ENCODE peak calls at places on chromosomes 11 and 22, in four cellular contexts. V is stomach, C is HepG2, T is sigmoid colon. A is an unnamed sample.

GRCh38 chr22:42509548-42509947 is 10.0 kb downstream of the RRP7A start:
- DNase-seq in V (no peak), C (no peak), T (no peak), A (no peak)

GRCh38 chr11:76025068-76025467 is 181.2 kb downstream of the WNT11 start:
- DNase-seq in V (no peak), C (no peak), T (no peak), A (no peak)

GRCh38 chr11:63769044-63769718 is 606 bp upstream of the ZFTA start:
- DNase-seq in V (no peak), C (no peak), T (peak; percentile 76), A (peak; percentile 70)

GRCh38 chr11:36622431-36623136 is 24.5 kb upstream of the RAG2 start:
- DNase-seq in V (no peak), C (peak; percentile 31), T (no peak), A (no peak)

GRCh38 chr22:38144025-38144405 is 33.5 kb upstream of the BAIAP2L2 start:
- DNase-seq in V (no peak), C (peak; percentile 25), T (no peak), A (peak; percentile 51)

GRCh38 chr11:115996125-115996807 is 492.1 kb upstream of the CADM1 start:
- DNase-seq in V (no peak), C (no peak), T (no peak), A (no peak)

GRCh38 chr22:37052386-37053309 is 1.1 kb downstream of the KCTD17 start:
- DNase-seq in V (no peak), C (no peak), T (no peak), A (no peak)

GRCh38 chr11:125389339-125390166 is 106.5 kb downstream of the FEZ1 start:
- DNase-seq in V (no peak), C (no peak), T (peak; percentile 52), A (no peak)

GRCh38 chr22:25666308-25666707 is 75.7 kb upstream of the MYO18B start:
- DNase-seq in V (no peak), C (peak; percentile 95), T (peak; percentile 84), A (peak; percentile 84)

GRCh38 chr22:47692811-47693210 is 930.4 kb downstream of the TBC1D22A start:
- DNase-seq in V (no peak), C (no peak), T (no peak), A (no peak)

GRCh38 chr22:34004058-34004457 is 83.8 kb upstream of the LARGE1 start:
- DNase-seq in V (no peak), C (no peak), T (no peak), A (no peak)

GRCh38 chr11:102377891-102378290 is 30.9 kb downstream of the BIRC2 start:
- DNase-seq in V (no peak), C (no peak), T (no peak), A (no peak)

GRCh38 chr22:17130199-17130598 is 9.0 kb upstream of the TMEM121B start:
- DNase-seq in V (no peak), C (no peak), T (peak; percentile 14), A (no peak)

GRCh38 chr11:66886671-66887221 is 29.9 kb downstream of the LRFN4 start:
- DNase-seq in V (peak; percentile 58), C (no peak), T (no peak), A (no peak)

GRCh38 chr22:45896153-45896951 is 80.6 kb downstream of the WNT7B start:
- DNase-seq in V (no peak), C (no peak), T (no peak), A (no peak)

GRCh38 chr22:47291565-47292495 is 529.4 kb downstream of the TBC1D22A start:
- DNase-seq in V (no peak), C (no peak), T (peak; percentile 46), A (peak; percentile 35)

GRCh38 chr11:117514256-117514655 is 186.6 kb downstream of the CEP164 start:
- DNase-seq in V (no peak), C (no peak), T (no peak), A (no peak)

GRCh38 chr11:20712912-20713311 is 43.5 kb downstream of the NELL1 start:
- DNase-seq in V (no peak), C (no peak), T (no peak), A (no peak)

GRCh38 chr11:67274768-67275605 is 8.7 kb downstream of the GRK2 start:
- DNase-seq in V (no peak), C (no peak), T (peak; percentile 70), A (peak; percentile 66)

GRCh38 chr22:20741634-20742581 is 32.0 kb upstream of the SERPIND1 start:
- DNase-seq in V (no peak), C (peak; percentile 44), T (no peak), A (no peak)

GRCh38 chr11:36210529-36210928 is 78.7 kb downstream of the COMMD9 start:
- DNase-seq in V (no peak), C (no peak), T (no peak), A (no peak)

GRCh38 chr11:73012121-73012863 is 129.8 kb downstream of the FCHSD2 start:
- DNase-seq in V (no peak), C (no peak), T (no peak), A (no peak)
- H3K4me3 ChIP-seq in V (no peak overlapping the region), C (no peak overlapping the region), T (no peak overlapping the region), A (no peak overlapping the region)

GRCh38 chr22:44192098-44192810 is 11.5 kb downstream of the PARVG start:
- DNase-seq in V (no peak), C (no peak), T (peak; percentile 46), A (no peak)

GRCh38 chr22:44191036-44191454 is 10.3 kb downstream of the PARVG start:
- DNase-seq in V (no peak), C (no peak), T (peak; percentile 57), A (no peak)

GRCh38 chr22:44188986-44189630 is 8.4 kb downstream of the PARVG start:
- DNase-seq in V (no peak), C (no peak), T (peak; percentile 46), A (no peak)

GRCh38 chr22:44188316-44188715 is 7.6 kb downstream of the PARVG start:
- DNase-seq in V (no peak), C (no peak), T (peak; percentile 38), A (no peak)

GRCh38 chr22:44190381-44190976 is 9.8 kb downstream of the PARVG start:
- DNase-seq in V (no peak), C (no peak), T (peak; percentile 55), A (peak; percentile 61)
- TF ChIP-seq POLR2AphosphoS5 in V (no peak), C (no peak), T (no peak), A (no peak)

DNA sequence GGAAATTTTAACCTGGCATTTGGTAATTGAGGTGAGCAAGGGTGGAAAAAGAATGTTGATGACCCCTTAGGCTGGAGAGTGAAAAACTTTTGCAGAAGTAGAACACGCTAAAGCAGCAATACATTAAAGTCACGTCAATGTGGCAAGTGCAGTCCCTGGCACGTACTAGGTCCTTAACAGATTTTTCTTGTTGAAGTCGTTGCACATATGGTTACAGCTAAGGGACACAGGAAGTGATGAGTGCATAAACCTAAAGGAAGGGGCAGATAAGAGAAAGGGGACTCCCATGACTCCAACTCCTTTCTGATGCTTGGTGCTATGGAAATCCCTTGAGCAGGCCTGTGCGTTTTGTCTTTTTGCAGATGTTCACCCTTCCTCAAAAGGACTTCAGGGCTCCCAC is 1.2 kb downstream of the ACCS start:
- DNase-seq in V (no peak), C (no peak), T (no peak), A (no peak)
- H3K4me3 ChIP-seq in V (no peak overlapping the region), C (no peak overlapping the region), T (no peak overlapping the region), A (peak overlapping the region; percentile 85)

GRCh38 chr11:69079891-69080290 is 31.2 kb downstream of the TPCN2 start:
- DNase-seq in V (no peak), C (no peak), T (no peak), A (no peak)

GRCh38 chr11:69078930-69079607 is 30.3 kb downstream of the TPCN2 start:
- DNase-seq in V (no peak), C (no peak), T (no peak), A (no peak)

GRCh38 chr11:69078508-69078907 is 29.8 kb downstream of the TPCN2 start:
- DNase-seq in V (no peak), C (no peak), T (no peak), A (no peak)

GRCh38 chr11:69081180-69081579 is 32.4 kb downstream of the TPCN2 start:
- DNase-seq in V (no peak), C (no peak), T (no peak), A (no peak)

GRCh38 chr11:69080361-69080973 is 31.7 kb downstream of the TPCN2 start:
- DNase-seq in V (no peak), C (no peak), T (no peak), A (no peak)
- TF ChIP-seq POLR2AphosphoS5 in V (no peak), C (no peak), T (no peak), A (no peak)

GRCh38 chr11:13778345-13778744 is 109.9 kb downstream of the FAR1 start:
- DNase-seq in V (no peak), C (no peak), T (no peak), A (no peak)
- H3K4me3 ChIP-seq in V (no peak overlapping the region), C (no peak overlapping the region), T (no peak overlapping the region), A (no peak overlapping the region)

GRCh38 chr11:68513930-68514487 is 53.5 kb downstream of the PPP6R3 start:
- DNase-seq in V (no peak), C (no peak), T (no peak), A (no peak)
- TF ChIP-seq POLR2AphosphoS5 in V (no peak), C (no peak), T (no peak), A (no peak)

DNA sequence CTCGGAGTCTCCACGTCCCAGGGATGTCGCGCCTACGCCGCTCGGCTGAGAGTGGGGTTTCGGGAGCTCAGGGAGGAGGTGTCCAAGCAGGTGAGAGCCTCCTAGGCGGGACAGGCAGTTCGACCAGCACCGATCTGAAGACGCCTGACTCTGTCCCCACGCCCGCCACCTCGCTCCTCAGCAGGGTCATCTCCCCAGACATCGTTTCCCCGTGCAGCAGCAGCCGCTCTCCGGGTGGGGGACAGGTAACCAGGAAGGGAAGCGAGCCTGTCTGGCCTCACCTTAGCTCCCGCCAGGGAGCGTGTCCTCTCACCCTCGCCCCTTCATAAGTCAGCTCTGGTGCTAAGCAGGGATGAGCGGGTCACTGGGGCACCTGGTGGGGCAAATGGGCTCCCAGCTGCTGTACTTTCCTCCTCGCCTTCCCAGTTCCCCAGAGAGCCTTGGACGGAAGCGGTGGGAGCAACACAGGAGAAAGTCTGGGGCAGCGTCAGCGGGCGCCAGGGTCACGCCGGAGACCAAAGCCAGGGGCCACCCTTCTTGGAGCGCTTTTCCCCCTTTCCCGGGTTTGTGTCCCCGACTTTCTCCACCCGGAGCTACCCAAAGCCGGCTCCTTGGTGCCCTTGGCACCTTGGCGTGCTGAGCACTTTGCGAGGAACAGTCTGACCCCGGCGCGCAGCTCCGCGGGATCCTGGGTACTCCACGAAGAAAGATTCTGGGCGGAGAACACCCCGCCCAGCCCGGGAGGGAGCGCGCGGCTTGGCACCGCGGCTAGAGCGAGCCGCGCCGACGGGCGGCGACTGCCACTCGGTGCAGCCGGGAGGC is 1.6 kb downstream of the SPON1 start:
- DNase-seq in V (no peak), C (no peak), T (no peak), A (no peak)
- H3K4me3 ChIP-seq in V (peak overlapping the region; percentile 61), C (no peak overlapping the region), T (peak overlapping the region; percentile 33), A (peak overlapping the region; percentile 49)

GRCh38 chr11:85540181-85540580 is 87.0 kb downstream of the DLG2 start:
- DNase-seq in V (no peak), C (no peak), T (no peak), A (no peak)
- TF ChIP-seq POLR2AphosphoS5 in V (no peak), C (no peak), T (no peak), A (no peak)

GRCh38 chr22:31085928-31086327 is 4.8 kb downstream of the SMTN start:
- DNase-seq in V (no peak), C (no peak), T (no peak), A (no peak)
- H3K4me3 ChIP-seq in V (no peak overlapping the region), C (no peak overlapping the region), T (no peak overlapping the region), A (peak overlapping the region; percentile 76)

DNA sequence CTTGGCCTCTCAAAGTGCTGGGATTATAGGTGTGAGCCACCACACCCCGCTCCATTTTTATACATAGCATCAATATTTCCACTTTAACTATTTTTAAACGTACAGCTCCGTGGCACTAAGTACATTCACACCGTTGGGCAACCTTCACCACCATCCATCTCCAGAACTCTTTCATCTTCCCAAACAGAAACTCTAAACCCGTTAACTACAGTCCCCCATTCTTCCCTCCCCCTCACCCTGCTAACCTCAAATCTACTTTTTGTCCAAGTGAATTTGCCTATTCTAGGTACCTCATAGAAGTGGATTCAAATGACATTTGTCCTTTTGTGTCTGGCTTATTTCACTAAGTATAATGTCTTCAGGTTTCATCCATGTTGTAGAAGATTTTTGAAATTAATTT is 3.4 kb downstream of the IGLL1 start:
- DNase-seq in V (no peak), C (no peak), T (no peak), A (no peak)
- TF ChIP-seq POLR2AphosphoS5 in V (no peak), C (no peak), T (no peak), A (no peak)